ENCODE peak calls at places on chromosomes 13 and 19, in nine cellular contexts. C, Z, D, J, W, V, O, N and F are unnamed samples.

GRCh38 chr13:102091231-102091630 is 310.6 kb downstream of the FGF14 start:
- DNase-seq in W (no peak), N (no peak), D (peak; percentile 4), Z (peak; percentile 61), V (no peak), O (peak; percentile 61), J (no peak), C (no peak), F (peak; percentile 72)

GRCh38 chr13:59687028-59687427 is 476.7 kb downstream of the DIAPH3 start:
- DNase-seq in V (no peak), Z (no peak), O (no peak), C (no peak), D (no peak), N (no peak), W (no peak), J (no peak), F (no peak)

GRCh38 chr19:36222503-36222902 is 7.6 kb downstream of the ZNF146 start:
- DNase-seq in W (no peak), O (no peak), Z (no peak), V (no peak), J (no peak), D (no peak), C (no peak), N (no peak), F (no peak)

GRCh38 chr13:95288899-95289500 is 12.3 kb downstream of the ABCC4 start:
- DNase-seq in D (no peak), W (no peak), J (no peak), V (no peak), Z (no peak), C (no peak), N (no peak), O (no peak), F (no peak)

GRCh38 chr13:41696163-41697003 is 239.0 kb downstream of the RGCC start:
- DNase-seq in W (no peak), V (no peak), C (no peak), D (peak; percentile 61), N (peak; percentile 41), Z (no peak), J (no peak), O (no peak), F (no peak)

GRCh38 chr13:73984949-73985691 is 149.1 kb downstream of the KLF12 start:
- DNase-seq in C (peak; percentile 67), J (no peak), W (no peak), Z (no peak), V (no peak), D (no peak), O (no peak), N (no peak), F (no peak)

GRCh38 chr19:12159773-12160414 is 3.0 kb upstream of the ZNF136 start:
- DNase-seq in V (no peak), Z (no peak), D (no peak), W (no peak), N (no peak), C (no peak), O (peak; percentile 57), J (no peak), F (peak; percentile 10)

GRCh38 chr19:31145909-31146453 is 203.3 kb downstream of the TSHZ3 start:
- DNase-seq in D (no peak), V (no peak), N (no peak), Z (no peak), C (no peak), O (no peak), W (no peak), J (peak; percentile 65), F (no peak)

GRCh38 chr19:38596057-38596981 is 21.4 kb downstream of the MAP4K1 start:
- DNase-seq in V (no peak), J (peak; percentile 80), O (peak; percentile 98), W (no peak), Z (peak; percentile 99), C (no peak), N (no peak), D (peak; percentile 71), F (peak; percentile 95)

GRCh38 chr13:19984430-19985218 is 26.1 kb downstream of the ZMYM2 start:
- DNase-seq in O (no peak), J (no peak), C (no peak), N (peak; percentile 22), Z (no peak), W (no peak), V (peak; percentile 10), D (peak; percentile 12), F (peak; percentile 55)

GRCh38 chr13:67369895-67370660 is 139.9 kb upstream of the PCDH9 start:
- DNase-seq in D (no peak), J (no peak), O (no peak), N (peak; percentile 24), W (no peak), V (no peak), C (no peak), Z (no peak), F (no peak)

GRCh38 chr19:54009440-54009839 is 18.0 kb downstream of the CACNG6 start:
- DNase-seq in J (no peak), O (no peak), V (no peak), D (no peak), W (no peak), Z (no peak), N (no peak), C (no peak), F (no peak)

GRCh38 chr19:13757805-13758772 is 6.2 kb upstream of the MRI1 start:
- DNase-seq in D (no peak), W (no peak), C (no peak), J (no peak), V (no peak), N (no peak), O (no peak), Z (no peak), F (no peak)

GRCh38 chr19:20928371-20928770 is 5.3 kb downstream of the ZNF85 start:
- DNase-seq in C (no peak), W (no peak), Z (no peak), V (no peak), O (no peak), D (no peak), N (no peak), J (no peak), F (no peak)

GRCh38 chr19:3783660-3784584 is 2.3 kb downstream of the MATK start:
- DNase-seq in D (no peak), O (peak; percentile 75), J (peak; percentile 53), Z (peak; percentile 82), C (peak; percentile 43), N (no peak), W (no peak), V (peak; percentile 72), F (peak; percentile 60)

GRCh38 chr13:21936674-21937073 is 265.8 kb downstream of the FGF9 start:
- DNase-seq in J (no peak), Z (no peak), D (no peak), N (no peak), C (no peak), O (no peak), W (no peak), V (no peak), F (no peak)

GRCh38 chr19:48627211-48627864 is 8.0 kb downstream of the SPHK2 start:
- DNase-seq in W (no peak), V (peak; percentile 52), J (no peak), O (no peak), C (no peak), Z (no peak), D (no peak), N (no peak), F (no peak)

GRCh38 chr13:51797664-51798488 is 6.1 kb downstream of the DHRS12 start:
- DNase-seq in Z (peak; percentile 75), W (peak; percentile 25), V (peak; percentile 57), O (peak; percentile 66), D (peak; percentile 66), J (no peak), C (no peak), N (peak; percentile 46), F (peak; percentile 64)

GRCh38 chr13:44312131-44312530 is 61.5 kb upstream of the SERP2 start:
- DNase-seq in N (no peak), W (no peak), C (no peak), V (no peak), Z (no peak), J (no peak), D (no peak), O (no peak), F (no peak)

GRCh38 chr19:39246951-39247669 is 1.5 kb downstream of the IFNL4 start:
- DNase-seq in Z (peak; percentile 50), W (no peak), O (peak; percentile 80), V (no peak), J (peak; percentile 68), C (peak; percentile 20), D (no peak), N (no peak), F (peak; percentile 59)

GRCh38 chr13:74306496-74306895 is 172.3 kb upstream of the KLF12 start:
- DNase-seq in W (no peak), N (no peak), O (no peak), J (no peak), C (no peak), Z (peak; percentile 5), V (peak; percentile 27), D (no peak), F (no peak)

GRCh38 chr19:2600914-2601870 is 101.3 kb downstream of the GNG7 start:
- DNase-seq in D (no peak), N (no peak), W (no peak), Z (no peak), J (no peak), C (no peak), O (no peak), V (no peak), F (no peak)

GRCh38 chr13:96898212-96898611 is 96.1 kb downstream of the OXGR1 start:
- DNase-seq in J (no peak), D (no peak), Z (no peak), V (no peak), C (no peak), O (no peak), N (peak; percentile 13), W (no peak), F (no peak)

GRCh38 chr19:29525901-29526729 is at the start of gene VSTM2B:
- DNase-seq in N (no peak), J (peak; percentile 66), O (peak; percentile 29), W (peak; percentile 20), C (no peak), D (no peak), Z (peak; percentile 9), V (no peak), F (peak; percentile 73)

GRCh38 chr19:2080336-2080988 is 15.7 kb downstream of the MOB3A start:
- DNase-seq in V (peak; percentile 22), N (no peak), Z (no peak), O (no peak), D (no peak), W (no peak), J (no peak), C (no peak), F (no peak)

GRCh38 chr13:74554581-74555290 is 420.5 kb upstream of the KLF12 start:
- DNase-seq in D (no peak), C (no peak), V (no peak), W (no peak), Z (no peak), N (no peak), O (no peak), J (peak; percentile 48), F (no peak)

GRCh38 chr13:24341439-24341838 is 32.1 kb downstream of the C1QTNF9 start:
- DNase-seq in C (no peak), D (peak; percentile 19), N (no peak), V (no peak), Z (no peak), J (no peak), O (no peak), W (no peak), F (no peak)

GRCh38 chr13:67408823-67409222 is 178.7 kb upstream of the PCDH9 start:
- DNase-seq in O (no peak), Z (no peak), J (no peak), N (no peak), C (no peak), V (peak; percentile 61), W (no peak), D (no peak), F (no peak)

GRCh38 chr19:10270180-10270615 is 722 bp upstream of the ICAM1 start:
- DNase-seq in W (peak; percentile 35), C (peak; percentile 88), Z (no peak), D (no peak), N (no peak), V (peak; percentile 91), J (no peak), O (no peak), F (peak; percentile 20)

GRCh38 chr13:111267784-111268183 is 52.7 kb upstream of the TEX29 start:
- DNase-seq in D (no peak), V (no peak), W (no peak), J (no peak), C (no peak), N (no peak), Z (no peak), O (no peak), F (no peak)

GRCh38 chr19:24032651-24033050 is 54.3 kb upstream of the ZNF254 start:
- DNase-seq in D (no peak), C (no peak), J (no peak), Z (no peak), W (no peak), V (no peak), N (no peak), O (no peak), F (no peak)